ENCODE peak calls at places on chromosome 16, in five cellular contexts. One of them, this sample, is unnamed.

GRCh38 chr16:49519008-49519656 is 145.5 kb downstream of the C16orf78 start:
- DNase-seq in left ventricle myocardium inferior: no peak
- DNase-seq in heart right ventricle: no peak
- DNase-seq in GM12865: no peak
- DNase-seq in choroid plexus epithelial cell: no peak
- DNase-seq in this sample: no peak

GRCh38 chr16:15529673-15530072 is 95.3 kb downstream of the BMERB1 start:
- DNase-seq in GM12865: no peak
- DNase-seq in left ventricle myocardium inferior: no peak
- DNase-seq in choroid plexus epithelial cell: no peak
- DNase-seq in heart right ventricle: no peak
- DNase-seq in this sample: no peak

GRCh38 chr16:56933266-56933619 is 1.3 kb downstream of the HERPUD1 start:
- DNase-seq in heart right ventricle: no peak
- DNase-seq in left ventricle myocardium inferior: no peak
- DNase-seq in GM12865: no peak
- DNase-seq in choroid plexus epithelial cell: no peak
- DNase-seq in this sample: no peak

GRCh38 chr16:69917739-69918138 is 33.4 kb upstream of the CLEC18A start:
- DNase-seq in heart right ventricle: peak
- DNase-seq in left ventricle myocardium inferior: no peak
- DNase-seq in GM12865: no peak
- DNase-seq in choroid plexus epithelial cell: peak
- DNase-seq in this sample: peak

GRCh38 chr16:8948069-8948593 is 15.6 kb downstream of the USP7 start:
- DNase-seq in left ventricle myocardium inferior: no peak
- DNase-seq in GM12865: no peak
- DNase-seq in heart right ventricle: no peak
- DNase-seq in choroid plexus epithelial cell: no peak
- DNase-seq in this sample: no peak

GRCh38 chr16:82059161-82059982 is 24.3 kb downstream of the HSD17B2 start:
- DNase-seq in heart right ventricle: no peak
- DNase-seq in GM12865: no peak
- DNase-seq in left ventricle myocardium inferior: no peak
- DNase-seq in choroid plexus epithelial cell: no peak
- DNase-seq in this sample: no peak

GRCh38 chr16:73315645-73316044 is 267.7 kb upstream of the ZFHX3 start:
- DNase-seq in GM12865: peak
- DNase-seq in heart right ventricle: no peak
- DNase-seq in choroid plexus epithelial cell: no peak
- DNase-seq in left ventricle myocardium inferior: no peak
- DNase-seq in this sample: no peak

GRCh38 chr16:61730997-61731396 is 305.2 kb downstream of the CDH8 start:
- DNase-seq in GM12865: no peak
- DNase-seq in choroid plexus epithelial cell: no peak
- DNase-seq in heart right ventricle: no peak
- DNase-seq in left ventricle myocardium inferior: no peak
- DNase-seq in this sample: no peak

GRCh38 chr16:84228321-84228838 is 11.4 kb downstream of the KCNG4 start:
- DNase-seq in heart right ventricle: peak
- DNase-seq in left ventricle myocardium inferior: peak
- DNase-seq in GM12865: no peak
- DNase-seq in choroid plexus epithelial cell: peak
- DNase-seq in this sample: peak

GRCh38 chr16:84334058-84334457 is 34.3 kb upstream of the ATP2C2 start:
- DNase-seq in choroid plexus epithelial cell: no peak
- DNase-seq in GM12865: no peak
- DNase-seq in left ventricle myocardium inferior: no peak
- DNase-seq in heart right ventricle: no peak
- DNase-seq in this sample: no peak

GRCh38 chr16:84031556-84031955 is 11.0 kb downstream of the SLC38A8 start:
- DNase-seq in choroid plexus epithelial cell: no peak
- DNase-seq in heart right ventricle: no peak
- DNase-seq in GM12865: no peak
- DNase-seq in left ventricle myocardium inferior: no peak
- DNase-seq in this sample: no peak

DNA sequence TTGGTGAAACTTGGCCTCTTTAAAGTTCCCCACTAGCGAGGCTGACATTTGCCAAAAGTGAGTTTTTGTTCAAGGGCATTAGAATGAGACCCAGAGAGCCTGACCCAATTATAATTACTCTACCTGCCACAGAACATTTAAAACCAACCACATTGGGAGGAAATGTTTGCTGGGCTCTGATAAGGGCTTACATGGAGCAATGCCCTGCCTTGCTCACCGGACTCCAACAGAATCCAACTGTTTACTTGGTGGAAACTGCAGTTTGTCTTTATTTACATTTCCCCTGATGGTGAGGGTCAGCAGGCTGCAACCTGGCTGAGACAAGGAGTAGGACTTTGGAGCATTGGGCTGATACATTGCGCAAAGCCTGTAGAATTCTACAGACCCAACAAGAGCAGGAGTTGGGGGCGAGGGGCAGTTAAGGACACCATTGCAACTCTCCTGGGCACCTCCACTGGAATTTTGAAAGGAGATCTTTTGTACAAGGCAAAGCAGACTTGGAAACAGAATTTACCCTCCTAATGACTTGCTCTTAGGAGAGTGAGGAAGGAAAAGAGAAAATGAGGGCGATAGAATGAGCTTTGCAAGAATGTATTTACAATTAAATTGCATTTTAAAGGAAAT is 368.6 kb downstream of the SHISA9 start:
- DNase-seq in left ventricle myocardium inferior: no peak
- DNase-seq in heart right ventricle: no peak
- DNase-seq in GM12865: no peak
- DNase-seq in choroid plexus epithelial cell: no peak
- DNase-seq in this sample: no peak
- TF ChIP-seq CTCF in left ventricle myocardium inferior: no peak
- TF ChIP-seq CTCF in heart right ventricle: no peak
- TF ChIP-seq CTCF in GM12865: no peak
- TF ChIP-seq CTCF in choroid plexus epithelial cell: no peak
- TF ChIP-seq CTCF in this sample: no peak

GRCh38 chr16:67349172-67349571 is 22.6 kb downstream of the LRRC36 start:
- DNase-seq in heart right ventricle: no peak
- DNase-seq in choroid plexus epithelial cell: peak
- DNase-seq in left ventricle myocardium inferior: no peak
- DNase-seq in GM12865: peak
- DNase-seq in this sample: no peak
- TF ChIP-seq CTCF in heart right ventricle: peak
- TF ChIP-seq CTCF in choroid plexus epithelial cell: peak
- TF ChIP-seq CTCF in left ventricle myocardium inferior: peak
- TF ChIP-seq CTCF in GM12865: peak
- TF ChIP-seq CTCF in this sample: peak

GRCh38 chr16:87392823-87393679 is 915 bp downstream of the MAP1LC3B start:
- DNase-seq in left ventricle myocardium inferior: peak
- DNase-seq in GM12865: peak
- DNase-seq in choroid plexus epithelial cell: peak
- DNase-seq in heart right ventricle: no peak
- DNase-seq in this sample: no peak

GRCh38 chr16:87390641-87391323 is 1.4 kb upstream of the MAP1LC3B start:
- DNase-seq in GM12865: no peak
- DNase-seq in choroid plexus epithelial cell: no peak
- DNase-seq in heart right ventricle: no peak
- DNase-seq in left ventricle myocardium inferior: peak
- DNase-seq in this sample: no peak

GRCh38 chr16:87391324-87391949 is 699 bp upstream of the MAP1LC3B start:
- DNase-seq in left ventricle myocardium inferior: peak
- DNase-seq in heart right ventricle: peak
- DNase-seq in GM12865: no peak
- DNase-seq in choroid plexus epithelial cell: peak
- DNase-seq in this sample: no peak

GRCh38 chr16:87393680-87394055 is 1.5 kb downstream of the MAP1LC3B start:
- DNase-seq in heart right ventricle: no peak
- DNase-seq in GM12865: no peak
- DNase-seq in left ventricle myocardium inferior: peak
- DNase-seq in choroid plexus epithelial cell: no peak
- DNase-seq in this sample: no peak

DNA sequence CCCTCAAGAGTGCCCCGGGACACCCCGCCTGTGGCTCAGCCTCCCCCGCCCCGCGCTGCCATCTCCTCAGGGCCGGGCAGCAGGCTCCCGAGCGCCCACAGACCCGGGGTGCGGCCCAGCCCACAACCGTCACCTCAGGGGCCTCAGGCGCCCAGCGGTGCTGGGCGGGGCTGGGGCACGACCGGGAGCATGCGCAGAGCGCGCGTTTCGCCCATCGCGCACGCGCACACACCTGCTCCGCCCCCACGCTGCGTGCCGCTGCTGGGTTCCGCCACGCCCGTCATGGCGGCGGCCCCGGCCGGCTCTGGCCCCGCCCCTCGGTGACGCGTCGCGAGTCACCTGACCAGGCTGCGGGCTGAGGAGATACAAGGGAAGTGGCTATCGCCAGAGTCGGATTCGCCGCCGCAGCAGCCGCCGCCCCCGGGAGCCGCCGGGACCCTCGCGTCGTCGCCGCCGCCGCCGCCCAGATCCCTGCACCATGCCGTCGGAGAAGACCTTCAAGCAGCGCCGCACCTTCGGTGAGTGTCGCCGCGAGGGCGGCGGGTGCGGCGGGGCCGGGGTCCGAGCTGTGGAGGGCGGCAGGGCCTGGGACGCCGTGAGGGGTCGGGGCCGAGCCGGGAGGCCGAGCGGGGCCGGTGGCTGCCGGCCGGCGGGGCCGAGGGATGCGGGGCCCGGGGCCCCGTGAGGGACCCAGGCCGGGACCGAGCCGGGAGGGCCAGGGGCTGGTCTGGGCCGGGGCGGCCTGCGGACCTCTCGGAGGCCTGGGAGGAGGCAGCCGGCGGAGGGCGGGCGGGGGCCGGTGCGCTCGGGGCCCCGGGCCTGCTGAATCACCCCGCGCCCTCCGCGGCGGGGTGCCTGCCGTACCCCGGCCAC is at the start of gene MAP1LC3B:
- DNase-seq in GM12865: peak
- DNase-seq in choroid plexus epithelial cell: peak
- DNase-seq in left ventricle myocardium inferior: peak
- DNase-seq in heart right ventricle: peak
- DNase-seq in this sample: peak
- TF ChIP-seq CTCF in GM12865: no peak
- TF ChIP-seq CTCF in choroid plexus epithelial cell: no peak
- TF ChIP-seq CTCF in left ventricle myocardium inferior: no peak
- TF ChIP-seq CTCF in heart right ventricle: no peak
- TF ChIP-seq CTCF in this sample: no peak

GRCh38 chr16:86575754-86576557 is 2.4 kb upstream of the FOXL1 start:
- DNase-seq in left ventricle myocardium inferior: peak
- DNase-seq in heart right ventricle: peak
- DNase-seq in GM12865: peak
- DNase-seq in choroid plexus epithelial cell: peak
- DNase-seq in this sample: peak
- TF ChIP-seq CTCF in left ventricle myocardium inferior: peak
- TF ChIP-seq CTCF in heart right ventricle: peak
- TF ChIP-seq CTCF in GM12865: peak
- TF ChIP-seq CTCF in choroid plexus epithelial cell: peak
- TF ChIP-seq CTCF in this sample: peak

GRCh38 chr16:85502357-85502756 is 110.8 kb upstream of the GSE1 start:
- DNase-seq in GM12865: no peak
- DNase-seq in heart right ventricle: no peak
- DNase-seq in choroid plexus epithelial cell: no peak
- DNase-seq in left ventricle myocardium inferior: no peak
- DNase-seq in this sample: no peak
- TF ChIP-seq CTCF in GM12865: no peak
- TF ChIP-seq CTCF in heart right ventricle: no peak
- TF ChIP-seq CTCF in choroid plexus epithelial cell: no peak
- TF ChIP-seq CTCF in left ventricle myocardium inferior: no peak
- TF ChIP-seq CTCF in this sample: no peak

GRCh38 chr16:30722916-30723315 is 23.9 kb downstream of the SRCAP start:
- DNase-seq in left ventricle myocardium inferior: no peak
- DNase-seq in heart right ventricle: no peak
- DNase-seq in GM12865: no peak
- DNase-seq in choroid plexus epithelial cell: no peak
- DNase-seq in this sample: no peak

GRCh38 chr16:30721606-30722005 is 22.6 kb downstream of the SRCAP start:
- DNase-seq in heart right ventricle: no peak
- DNase-seq in left ventricle myocardium inferior: no peak
- DNase-seq in choroid plexus epithelial cell: no peak
- DNase-seq in GM12865: no peak
- DNase-seq in this sample: no peak

GRCh38 chr16:30721167-30721566 is 22.2 kb downstream of the SRCAP start:
- DNase-seq in choroid plexus epithelial cell: no peak
- DNase-seq in heart right ventricle: no peak
- DNase-seq in GM12865: no peak
- DNase-seq in left ventricle myocardium inferior: no peak
- DNase-seq in this sample: no peak

GRCh38 chr16:30723725-30724355 is 24.4 kb upstream of the PHKG2 start:
- DNase-seq in heart right ventricle: no peak
- DNase-seq in left ventricle myocardium inferior: no peak
- DNase-seq in GM12865: no peak
- DNase-seq in choroid plexus epithelial cell: no peak
- DNase-seq in this sample: no peak

DNA sequence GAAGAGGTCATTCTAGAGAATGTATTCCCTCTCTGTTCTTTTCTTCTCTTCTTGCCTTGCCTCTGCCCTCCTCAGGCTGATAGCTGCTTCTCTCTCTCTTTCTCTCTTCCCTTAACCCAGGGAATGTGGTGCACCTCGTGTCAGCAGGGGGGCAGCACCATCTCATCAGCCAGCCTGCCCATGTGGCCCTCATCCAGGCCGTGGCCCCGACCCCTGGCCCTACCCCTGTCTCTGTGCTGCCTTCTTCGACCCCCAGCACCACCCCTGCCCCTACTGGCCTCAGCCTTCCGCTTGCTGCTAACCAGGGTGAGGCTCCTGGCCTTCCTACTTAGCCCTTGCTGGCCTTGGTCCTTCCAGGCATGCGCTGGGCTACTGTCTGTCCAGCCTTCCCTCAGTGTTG is 23.5 kb downstream of the SRCAP start:
- DNase-seq in left ventricle myocardium inferior: no peak
- DNase-seq in GM12865: no peak
- DNase-seq in heart right ventricle: no peak
- DNase-seq in choroid plexus epithelial cell: no peak
- DNase-seq in this sample: no peak
- TF ChIP-seq CTCF in left ventricle myocardium inferior: peak
- TF ChIP-seq CTCF in GM12865: no peak
- TF ChIP-seq CTCF in heart right ventricle: peak
- TF ChIP-seq CTCF in choroid plexus epithelial cell: no peak
- TF ChIP-seq CTCF in this sample: no peak

GRCh38 chr16:743794-744500 is 3.1 kb upstream of the CIAO3 start:
- DNase-seq in left ventricle myocardium inferior: no peak
- DNase-seq in GM12865: no peak
- DNase-seq in heart right ventricle: no peak
- DNase-seq in choroid plexus epithelial cell: no peak
- DNase-seq in this sample: no peak

GRCh38 chr16:740459-740763 is 386 bp downstream of the CIAO3 start:
- DNase-seq in heart right ventricle: no peak
- DNase-seq in left ventricle myocardium inferior: no peak
- DNase-seq in choroid plexus epithelial cell: no peak
- DNase-seq in GM12865: no peak
- DNase-seq in this sample: no peak

GRCh38 chr16:739560-740458 is 988 bp downstream of the CIAO3 start:
- DNase-seq in heart right ventricle: no peak
- DNase-seq in GM12865: no peak
- DNase-seq in choroid plexus epithelial cell: no peak
- DNase-seq in left ventricle myocardium inferior: no peak
- DNase-seq in this sample: no peak

GRCh38 chr16:741986-742629 is 1.3 kb upstream of the CIAO3 start:
- DNase-seq in choroid plexus epithelial cell: no peak
- DNase-seq in left ventricle myocardium inferior: no peak
- DNase-seq in heart right ventricle: no peak
- DNase-seq in GM12865: no peak
- DNase-seq in this sample: no peak

GRCh38 chr16:740764-741505 is at the start of gene CIAO3:
- DNase-seq in left ventricle myocardium inferior: peak
- DNase-seq in choroid plexus epithelial cell: peak
- DNase-seq in heart right ventricle: peak
- DNase-seq in GM12865: peak
- DNase-seq in this sample: no peak
- TF ChIP-seq CTCF in left ventricle myocardium inferior: peak
- TF ChIP-seq CTCF in choroid plexus epithelial cell: peak
- TF ChIP-seq CTCF in heart right ventricle: peak
- TF ChIP-seq CTCF in GM12865: peak
- TF ChIP-seq CTCF in this sample: peak